ENCODE peak calls at places on chromosomes 13 and 19, in five cellular contexts. N is GM23248; P is cardiac fibroblast; V is CD8-positive, alpha-beta T cell; A is Caco-2. R is an unnamed sample.

GRCh38 chr13:82963466-82963865 is 918.8 kb downstream of the SLITRK1 start:
- DNase-seq in N (no peak), P (peak), V (no peak), A (no peak), R (no peak)

GRCh38 chr19:35495107-35496064 is 5.1 kb upstream of the KRTDAP start:
- DNase-seq in N (peak), P (peak), V (peak), A (peak), R (peak)

GRCh38 chr13:66021846-66022245 is 1208.3 kb downstream of the PCDH9 start:
- DNase-seq in N (no peak), P (no peak), V (no peak), A (no peak), R (no peak)

GRCh38 chr19:50658438-50659317 is 9.4 kb downstream of the C19orf81 start:
- DNase-seq in N (peak), P (peak), V (peak), A (no peak), R (peak)

GRCh38 chr13:49539313-49539712 is 43.6 kb downstream of the PHF11 start:
- DNase-seq in N (no peak), P (no peak), V (no peak), A (no peak), R (no peak)

GRCh38 chr13:33279414-33279813 is 6.1 kb downstream of the STARD13 start:
- DNase-seq in N (peak), P (no peak), V (no peak), A (no peak), R (no peak)

GRCh38 chr19:47111081-47111589 is 2.4 kb downstream of the ZC3H4 start:
- DNase-seq in N (peak), P (no peak), V (peak), A (no peak), R (peak)

GRCh38 chr19:5142725-5143097 is 173.8 kb downstream of the KDM4B start:
- DNase-seq in N (no peak), P (no peak), V (peak), A (no peak), R (peak)

GRCh38 chr19:29401712-29402421 is 123.9 kb upstream of the VSTM2B start:
- DNase-seq in N (peak), P (no peak), V (no peak), A (no peak), R (no peak)

GRCh38 chr19:6270822-6271221 is 9.0 kb downstream of the MLLT1 start:
- DNase-seq in N (no peak), P (no peak), V (no peak), A (no peak), R (no peak)
- H3K4me3 ChIP-seq in N (peak), P (no peak), V (no peak), A (no peak), R (no peak)

GRCh38 chr19:1863308-1863637 is at the start of gene KLF16:
- DNase-seq in N (no peak), P (no peak), V (no peak), A (no peak), R (no peak)
- H3K4me3 ChIP-seq in N (peak), P (peak), V (peak), A (peak), R (peak)

GRCh38 chr19:36837525-36837901 is 674 bp downstream of the ZNF790 start:
- DNase-seq in N (peak), P (no peak), V (no peak), A (no peak), R (no peak)
- H3K4me3 ChIP-seq in N (peak), P (peak), V (peak), A (peak), R (peak)

DNA sequence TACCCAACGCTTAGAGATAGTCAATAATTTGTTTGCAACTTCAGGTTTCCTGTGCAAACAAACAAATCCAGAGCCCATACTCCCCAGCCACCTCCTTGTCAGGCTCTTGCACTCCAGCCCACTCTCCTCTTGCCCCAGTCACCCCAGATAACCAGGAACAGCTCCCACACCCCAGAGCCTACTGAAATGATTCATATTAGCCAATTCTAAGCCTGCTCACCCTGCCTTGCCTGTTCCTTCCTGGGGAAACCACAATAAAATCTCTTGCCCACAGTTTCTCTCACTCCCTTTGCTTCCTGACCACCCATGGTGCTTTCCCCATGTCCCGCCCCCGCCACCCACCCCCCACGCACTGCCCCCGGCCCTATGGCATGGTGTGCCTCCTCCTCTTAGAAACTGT is 3.8 kb upstream of the ACTL9 start:
- DNase-seq in N (no peak), P (no peak), V (peak), A (no peak), R (no peak)
- H3K4me3 ChIP-seq in N (no peak), P (no peak), V (peak), A (no peak), R (no peak)

GRCh38 chr19:58399903-58400637 is 4.6 kb downstream of the RNF225 start:
- DNase-seq in N (peak), P (no peak), V (no peak), A (no peak), R (no peak)
- H3K4me3 ChIP-seq in N (peak), P (peak), V (peak), A (peak), R (no peak)

GRCh38 chr19:48905664-48906063 is 5.6 kb downstream of the NUCB1 start:
- DNase-seq in N (no peak), P (no peak), V (no peak), A (no peak), R (no peak)
- H3K4me3 ChIP-seq in N (no peak), P (no peak), V (no peak), A (no peak), R (no peak)

GRCh38 chr19:58350001-58350801 is 3.1 kb downstream of the A1BG start:
- DNase-seq in N (no peak), P (peak), V (no peak), A (no peak), R (no peak)
- H3K4me3 ChIP-seq in N (no peak), P (no peak), V (no peak), A (no peak), R (no peak)

DNA sequence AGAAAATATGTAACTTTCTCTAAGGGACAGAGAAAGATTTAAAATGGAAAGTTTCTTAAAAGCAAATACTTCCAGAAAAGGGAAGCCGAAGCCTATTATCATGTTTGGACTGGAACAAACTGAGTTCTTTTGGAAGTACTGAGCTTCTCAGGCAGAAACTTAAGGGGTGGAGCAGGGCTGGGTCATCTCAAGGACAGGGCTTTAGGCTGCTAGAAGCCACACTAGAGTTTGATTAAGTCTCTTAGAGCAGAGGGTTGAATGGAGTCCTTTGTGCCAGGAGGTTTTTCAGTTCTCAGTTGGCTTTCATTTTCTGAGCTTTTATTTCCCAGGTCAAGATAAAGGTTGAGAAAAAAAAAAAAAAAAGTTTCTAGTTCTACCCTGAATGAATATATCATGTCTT is 432.7 kb downstream of the SLITRK5 start:
- DNase-seq in N (no peak), P (no peak), V (no peak), A (no peak), R (no peak)
- H3K4me3 ChIP-seq in N (no peak), P (no peak), V (no peak), A (no peak), R (no peak)

GRCh38 chr13:26880741-26881140 is 120.2 kb upstream of the GPR12 start:
- DNase-seq in N (peak), P (no peak), V (no peak), A (no peak), R (no peak)
- H3K4me3 ChIP-seq in N (peak), P (no peak), V (no peak), A (no peak), R (no peak)

DNA sequence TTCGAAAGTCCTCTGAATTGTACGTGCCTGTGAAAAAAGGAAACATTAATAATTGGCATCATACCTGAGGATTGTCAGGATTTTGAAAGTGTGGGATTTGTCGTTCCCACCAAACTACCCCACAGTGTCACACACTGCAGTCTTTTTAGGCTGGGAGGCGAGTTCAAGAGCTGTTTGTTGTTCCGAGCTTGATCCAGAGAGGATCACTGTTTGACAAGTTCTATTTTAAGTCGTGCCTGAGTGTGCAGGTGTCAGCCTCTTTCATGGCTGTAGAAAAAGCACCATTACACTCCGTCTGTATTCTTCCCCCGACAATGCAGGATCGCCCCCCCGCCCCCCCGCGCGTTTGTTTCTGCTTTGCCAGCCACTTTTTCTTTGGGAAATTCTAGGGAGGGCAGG is 635 bp upstream of the NBEA start:
- DNase-seq in N (peak), P (no peak), V (no peak), A (no peak), R (no peak)
- H3K4me3 ChIP-seq in N (peak), P (peak), V (no peak), A (peak), R (peak)